ENCODE peak calls at places on chromosomes 11 and 22, in four cellular contexts. One of them, this sample, is unnamed.

GRCh38 chr11:6269994-6270393 is 10.4 kb downstream of the CCKBR start:
- DNase-seq in K562: peak; percentile 65
- DNase-seq in suprapubic skin: no peak
- DNase-seq in endothelial cell of umbilical vein: no peak
- DNase-seq in this sample: no peak

GRCh38 chr11:69620663-69621290 is 20.2 kb upstream of the CCND1 start:
- DNase-seq in K562: no peak
- DNase-seq in suprapubic skin: no peak
- DNase-seq in endothelial cell of umbilical vein: no peak
- DNase-seq in this sample: no peak

GRCh38 chr11:64250875-64251721 is at the start of gene PLCB3:
- DNase-seq in K562: peak; percentile 84
- DNase-seq in suprapubic skin: no peak
- DNase-seq in endothelial cell of umbilical vein: peak; percentile 40
- DNase-seq in this sample: no peak

GRCh38 chr11:112219476-112220232 is 6.6 kb upstream of the PTS start:
- DNase-seq in K562: peak; percentile 72
- DNase-seq in endothelial cell of umbilical vein: peak; percentile 80
- DNase-seq in suprapubic skin: no peak
- DNase-seq in this sample: peak; percentile 33

GRCh38 chr11:2293396-2294339 is 8.1 kb downstream of the C11orf21 start:
- DNase-seq in endothelial cell of umbilical vein: no peak
- DNase-seq in K562: no peak
- DNase-seq in suprapubic skin: no peak
- DNase-seq in this sample: no peak

GRCh38 chr11:68328374-68329091 is 16.1 kb downstream of the LRP5 start:
- DNase-seq in K562: no peak
- DNase-seq in suprapubic skin: no peak
- DNase-seq in endothelial cell of umbilical vein: peak; percentile 84
- DNase-seq in this sample: no peak

GRCh38 chr11:12769834-12770345 is 95.7 kb downstream of the TEAD1 start:
- DNase-seq in endothelial cell of umbilical vein: peak; percentile 63
- DNase-seq in K562: no peak
- DNase-seq in suprapubic skin: no peak
- DNase-seq in this sample: peak; percentile 34

GRCh38 chr22:38611559-38611958 is 41.6 kb upstream of the DMC1 start:
- DNase-seq in suprapubic skin: no peak
- DNase-seq in K562: no peak
- DNase-seq in endothelial cell of umbilical vein: no peak
- DNase-seq in this sample: no peak

GRCh38 chr11:134067486-134067885 is 1.4 kb upstream of the JAM3 start:
- DNase-seq in K562: no peak
- DNase-seq in suprapubic skin: no peak
- DNase-seq in endothelial cell of umbilical vein: no peak
- DNase-seq in this sample: no peak

GRCh38 chr22:46674367-46674781 is 54.2 kb downstream of the GRAMD4 start:
- DNase-seq in suprapubic skin: peak; percentile 85
- DNase-seq in endothelial cell of umbilical vein: peak; percentile 36
- DNase-seq in K562: no peak
- DNase-seq in this sample: no peak

GRCh38 chr11:134313821-134314607 is 17.8 kb upstream of the GLB1L2 start:
- DNase-seq in K562: no peak
- DNase-seq in endothelial cell of umbilical vein: no peak
- DNase-seq in suprapubic skin: no peak
- DNase-seq in this sample: no peak

GRCh38 chr22:49972163-49973017 is 11.8 kb downstream of the PIM3 start:
- DNase-seq in endothelial cell of umbilical vein: no peak
- DNase-seq in suprapubic skin: peak; percentile 79
- DNase-seq in K562: peak; percentile 22
- DNase-seq in this sample: no peak

GRCh38 chr22:45903355-45904149 is 73.4 kb downstream of the WNT7B start:
- DNase-seq in suprapubic skin: no peak
- DNase-seq in K562: no peak
- DNase-seq in endothelial cell of umbilical vein: peak; percentile 18
- DNase-seq in this sample: peak; percentile 73

GRCh38 chr11:44305643-44306468 is 4.1 kb downstream of the ALX4 start:
- DNase-seq in suprapubic skin: peak; percentile 58
- DNase-seq in endothelial cell of umbilical vein: peak; percentile 14
- DNase-seq in K562: no peak
- DNase-seq in this sample: no peak

GRCh38 chr11:41786087-41786486 is 326.6 kb upstream of the LRRC4C start:
- DNase-seq in suprapubic skin: no peak
- DNase-seq in endothelial cell of umbilical vein: no peak
- DNase-seq in K562: no peak
- DNase-seq in this sample: no peak

GRCh38 chr11:102225689-102226562 is 91.4 kb upstream of the BIRC3 start:
- DNase-seq in endothelial cell of umbilical vein: peak; percentile 87
- DNase-seq in K562: no peak
- DNase-seq in suprapubic skin: no peak
- DNase-seq in this sample: peak; percentile 26

GRCh38 chr11:131770801-131771200 is 400.4 kb downstream of the NTM start:
- DNase-seq in suprapubic skin: no peak
- DNase-seq in endothelial cell of umbilical vein: no peak
- DNase-seq in K562: no peak
- DNase-seq in this sample: no peak

GRCh38 chr11:129703846-129704245 is 111.8 kb upstream of the TMEM45B start:
- DNase-seq in suprapubic skin: no peak
- DNase-seq in endothelial cell of umbilical vein: no peak
- DNase-seq in K562: peak; percentile 4
- DNase-seq in this sample: no peak

GRCh38 chr11:92002568-92002967 is 222.1 kb upstream of the FAT3 start:
- DNase-seq in suprapubic skin: no peak
- DNase-seq in endothelial cell of umbilical vein: no peak
- DNase-seq in K562: no peak
- DNase-seq in this sample: no peak

GRCh38 chr11:69662021-69662698 is 13.0 kb downstream of the LTO1 start:
- DNase-seq in suprapubic skin: peak; percentile 27
- DNase-seq in endothelial cell of umbilical vein: no peak
- DNase-seq in K562: no peak
- DNase-seq in this sample: no peak

GRCh38 chr11:27971256-27971655 is 136.7 kb downstream of the KIF18A start:
- DNase-seq in suprapubic skin: no peak
- DNase-seq in K562: no peak
- DNase-seq in endothelial cell of umbilical vein: no peak
- DNase-seq in this sample: no peak

GRCh38 chr22:21624880-21625791 is 4.7 kb downstream of the YDJC start:
- DNase-seq in suprapubic skin: no peak
- DNase-seq in endothelial cell of umbilical vein: no peak
- DNase-seq in K562: no peak
- DNase-seq in this sample: no peak

GRCh38 chr11:95678988-95679387 is 110.6 kb downstream of the FAM76B start:
- DNase-seq in endothelial cell of umbilical vein: no peak
- DNase-seq in K562: no peak
- DNase-seq in suprapubic skin: no peak
- DNase-seq in this sample: no peak

GRCh38 chr22:24503137-24503850 is 8.2 kb downstream of the UPB1 start:
- DNase-seq in suprapubic skin: no peak
- DNase-seq in endothelial cell of umbilical vein: peak; percentile 76
- DNase-seq in K562: peak; percentile 68
- DNase-seq in this sample: peak; percentile 52

GRCh38 chr11:4607782-4608666 is at the start of gene TRIM68:
- DNase-seq in endothelial cell of umbilical vein: peak; percentile 95
- DNase-seq in K562: peak; percentile 99
- DNase-seq in suprapubic skin: peak; percentile 96
- DNase-seq in this sample: peak; percentile 97
- TF ChIP-seq POLR2A in endothelial cell of umbilical vein: peak; percentile 81
- TF ChIP-seq POLR2A in K562: peak; percentile 90
- TF ChIP-seq POLR2A in suprapubic skin: peak; percentile 59
- TF ChIP-seq POLR2A in this sample: peak; percentile 78

DNA sequence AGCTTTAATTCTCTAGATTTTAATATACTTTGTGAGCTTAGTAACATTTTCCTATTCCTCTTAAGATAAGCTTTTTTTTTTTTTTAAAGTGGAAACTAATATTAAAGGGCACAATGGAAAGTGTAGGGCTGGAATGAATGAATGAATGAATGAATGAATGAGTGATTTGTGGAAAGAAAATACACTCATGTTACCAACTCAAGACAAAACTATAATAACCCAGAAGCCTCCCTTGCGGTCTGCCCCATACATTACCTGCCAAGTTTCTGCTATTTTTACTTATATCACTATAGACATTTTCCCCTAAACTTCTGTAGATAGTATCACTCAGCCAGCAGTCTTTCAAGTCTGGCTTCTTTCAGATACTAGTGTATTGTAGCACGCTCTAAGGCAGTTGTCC is 932.1 kb downstream of the TBC1D22A start:
- DNase-seq in endothelial cell of umbilical vein: no peak
- DNase-seq in suprapubic skin: no peak
- DNase-seq in K562: no peak
- DNase-seq in this sample: no peak
- TF ChIP-seq POLR2A in endothelial cell of umbilical vein: no peak
- TF ChIP-seq POLR2A in suprapubic skin: no peak
- TF ChIP-seq POLR2A in K562: no peak
- TF ChIP-seq POLR2A in this sample: no peak

DNA sequence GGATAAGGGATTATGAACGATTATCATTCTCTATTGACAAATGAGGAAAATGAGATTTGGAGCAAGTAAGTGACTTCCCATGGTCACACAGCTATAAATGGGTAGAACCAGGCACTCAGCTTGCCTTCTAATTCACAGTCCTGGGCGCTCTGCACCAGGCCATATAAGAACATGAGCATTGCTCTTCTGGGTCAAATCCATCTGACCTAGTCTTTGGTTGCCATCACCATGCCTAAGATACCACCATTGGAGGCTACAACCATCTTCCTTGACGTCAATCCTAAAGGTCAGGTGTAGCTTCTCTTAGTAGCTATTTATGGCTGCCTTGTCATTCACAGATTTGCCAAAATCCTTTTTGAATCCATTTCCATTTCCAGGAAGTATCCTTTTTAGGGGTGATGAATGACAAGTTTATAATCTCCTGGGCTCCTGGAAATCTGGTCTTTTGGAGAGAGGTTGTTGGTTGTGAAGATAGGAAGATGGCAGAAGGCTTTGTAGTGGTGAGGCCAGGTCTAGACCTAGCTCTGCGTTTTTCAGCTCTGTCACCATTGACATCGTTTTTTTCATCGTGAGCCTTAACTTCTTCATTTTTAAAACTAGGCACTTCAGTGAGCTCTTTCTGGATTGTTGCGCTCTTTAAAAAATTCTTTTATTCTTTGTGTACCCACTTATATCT is 11.1 kb downstream of the ZBTB16 start:
- DNase-seq in endothelial cell of umbilical vein: no peak
- DNase-seq in suprapubic skin: no peak
- DNase-seq in K562: no peak
- DNase-seq in this sample: no peak
- TF ChIP-seq POLR2A in endothelial cell of umbilical vein: no peak
- TF ChIP-seq POLR2A in suprapubic skin: no peak
- TF ChIP-seq POLR2A in K562: no peak
- TF ChIP-seq POLR2A in this sample: no peak

GRCh38 chr11:72225411-72225951 is 914 bp downstream of the INPPL1 start:
- DNase-seq in endothelial cell of umbilical vein: no peak
- DNase-seq in suprapubic skin: peak; percentile 56
- DNase-seq in K562: no peak
- DNase-seq in this sample: no peak
- TF ChIP-seq POLR2A in endothelial cell of umbilical vein: peak; percentile 28
- TF ChIP-seq POLR2A in suprapubic skin: no peak
- TF ChIP-seq POLR2A in K562: no peak
- TF ChIP-seq POLR2A in this sample: no peak